ENCODE peak calls at places on chromosomes 7 and 10, in ten cellular contexts. One of them, this sample, is unnamed.
A peak's percentile ranks its signal among the peaks of the same experiment; 100 is the strongest.

GRCh38 chr10:132931258-132931657 is 11.1 kb downstream of the CFAP46 start:
- DNase-seq in CD4-positive, CD25-positive, alpha-beta regulatory T cell: no peak
- DNase-seq in RWPE1: no peak
- DNase-seq in A549: no peak
- DNase-seq in uterus: no peak
- DNase-seq in neural progenitor cell: no peak
- DNase-seq in pancreas: no peak
- DNase-seq in Panc1: no peak
- DNase-seq in sigmoid colon: no peak
- DNase-seq in hepatocyte: no peak
- DNase-seq in this sample: no peak

GRCh38 chr10:17219024-17219423 is 9.0 kb upstream of the VIM start:
- DNase-seq in CD4-positive, CD25-positive, alpha-beta regulatory T cell: no peak
- DNase-seq in RWPE1: no peak
- DNase-seq in A549: no peak
- DNase-seq in uterus: no peak
- DNase-seq in neural progenitor cell: no peak
- DNase-seq in pancreas: no peak
- DNase-seq in Panc1: no peak
- DNase-seq in sigmoid colon: no peak
- DNase-seq in hepatocyte: no peak
- DNase-seq in this sample: no peak

GRCh38 chr10:102240467-102241036 is 760 bp downstream of the PITX3 start:
- DNase-seq in CD4-positive, CD25-positive, alpha-beta regulatory T cell: no peak
- DNase-seq in RWPE1: no peak
- DNase-seq in A549: no peak
- DNase-seq in uterus: peak; percentile 22
- DNase-seq in neural progenitor cell: peak; percentile 52
- DNase-seq in pancreas: peak; percentile 71
- DNase-seq in Panc1: no peak
- DNase-seq in sigmoid colon: no peak
- DNase-seq in hepatocyte: no peak
- DNase-seq in this sample: no peak

GRCh38 chr10:75398630-75399460 is 2.7 kb downstream of the ZNF503 start:
- DNase-seq in CD4-positive, CD25-positive, alpha-beta regulatory T cell: no peak
- DNase-seq in RWPE1: no peak
- DNase-seq in A549: no peak
- DNase-seq in uterus: peak; percentile 59
- DNase-seq in neural progenitor cell: peak; percentile 83
- DNase-seq in pancreas: peak; percentile 90
- DNase-seq in Panc1: no peak
- DNase-seq in sigmoid colon: peak; percentile 81
- DNase-seq in hepatocyte: peak; percentile 46
- DNase-seq in this sample: no peak

GRCh38 chr7:35714862-35715261 is 19.9 kb upstream of the HERPUD2 start:
- DNase-seq in CD4-positive, CD25-positive, alpha-beta regulatory T cell: no peak
- DNase-seq in RWPE1: no peak
- DNase-seq in A549: no peak
- DNase-seq in uterus: no peak
- DNase-seq in neural progenitor cell: no peak
- DNase-seq in pancreas: no peak
- DNase-seq in Panc1: no peak
- DNase-seq in sigmoid colon: no peak
- DNase-seq in hepatocyte: no peak
- DNase-seq in this sample: peak; percentile 29

GRCh38 chr7:92934096-92934495 is 97.7 kb upstream of the CDK6 start:
- DNase-seq in CD4-positive, CD25-positive, alpha-beta regulatory T cell: no peak
- DNase-seq in RWPE1: peak; percentile 48
- DNase-seq in A549: no peak
- DNase-seq in uterus: no peak
- DNase-seq in neural progenitor cell: no peak
- DNase-seq in pancreas: no peak
- DNase-seq in Panc1: no peak
- DNase-seq in sigmoid colon: no peak
- DNase-seq in hepatocyte: peak; percentile 45
- DNase-seq in this sample: peak; percentile 73

GRCh38 chr10:69009360-69009759 is 20.8 kb downstream of the KIFBP start:
- DNase-seq in CD4-positive, CD25-positive, alpha-beta regulatory T cell: no peak
- DNase-seq in RWPE1: no peak
- DNase-seq in A549: no peak
- DNase-seq in uterus: no peak
- DNase-seq in neural progenitor cell: no peak
- DNase-seq in pancreas: no peak
- DNase-seq in Panc1: no peak
- DNase-seq in sigmoid colon: no peak
- DNase-seq in hepatocyte: no peak
- DNase-seq in this sample: no peak

GRCh38 chr10:102394801-102395676 is 466 bp upstream of the NFKB2 start:
- DNase-seq in CD4-positive, CD25-positive, alpha-beta regulatory T cell: peak; percentile 90
- DNase-seq in RWPE1: peak; percentile 95
- DNase-seq in A549: peak; percentile 89
- DNase-seq in uterus: peak; percentile 92
- DNase-seq in neural progenitor cell: peak; percentile 94
- DNase-seq in pancreas: peak; percentile 92
- DNase-seq in Panc1: no peak
- DNase-seq in sigmoid colon: peak; percentile 96
- DNase-seq in hepatocyte: peak; percentile 96
- DNase-seq in this sample: peak; percentile 26

GRCh38 chr10:58637372-58637771 is 124.7 kb downstream of the BICC1 start:
- DNase-seq in CD4-positive, CD25-positive, alpha-beta regulatory T cell: no peak
- DNase-seq in RWPE1: no peak
- DNase-seq in A549: peak; percentile 29
- DNase-seq in uterus: no peak
- DNase-seq in neural progenitor cell: no peak
- DNase-seq in pancreas: no peak
- DNase-seq in Panc1: no peak
- DNase-seq in sigmoid colon: no peak
- DNase-seq in hepatocyte: peak; percentile 59
- DNase-seq in this sample: no peak

GRCh38 chr10:43125881-43126731 is 12.1 kb upstream of the CSGALNACT2 start:
- DNase-seq in CD4-positive, CD25-positive, alpha-beta regulatory T cell: no peak
- DNase-seq in RWPE1: no peak
- DNase-seq in A549: no peak
- DNase-seq in uterus: no peak
- DNase-seq in neural progenitor cell: no peak
- DNase-seq in pancreas: no peak
- DNase-seq in Panc1: no peak
- DNase-seq in sigmoid colon: no peak
- DNase-seq in hepatocyte: no peak
- DNase-seq in this sample: no peak

GRCh38 chr7:25947669-25948516 is 204.1 kb upstream of the NFE2L3 start:
- DNase-seq in CD4-positive, CD25-positive, alpha-beta regulatory T cell: no peak
- DNase-seq in RWPE1: no peak
- DNase-seq in A549: no peak
- DNase-seq in uterus: no peak
- DNase-seq in neural progenitor cell: no peak
- DNase-seq in pancreas: no peak
- DNase-seq in Panc1: no peak
- DNase-seq in sigmoid colon: no peak
- DNase-seq in hepatocyte: no peak
- DNase-seq in this sample: no peak

GRCh38 chr7:100475549-100475948 is 3.5 kb downstream of the TSC22D4 start:
- DNase-seq in CD4-positive, CD25-positive, alpha-beta regulatory T cell: no peak
- DNase-seq in RWPE1: no peak
- DNase-seq in A549: no peak
- DNase-seq in uterus: peak; percentile 48
- DNase-seq in neural progenitor cell: no peak
- DNase-seq in pancreas: no peak
- DNase-seq in Panc1: no peak
- DNase-seq in sigmoid colon: no peak
- DNase-seq in hepatocyte: peak; percentile 58
- DNase-seq in this sample: no peak

GRCh38 chr10:113961261-113961938 is 82.3 kb upstream of the ADRB1 start:
- DNase-seq in CD4-positive, CD25-positive, alpha-beta regulatory T cell: peak; percentile 62
- DNase-seq in RWPE1: no peak
- DNase-seq in A549: no peak
- DNase-seq in uterus: no peak
- DNase-seq in neural progenitor cell: no peak
- DNase-seq in pancreas: no peak
- DNase-seq in Panc1: no peak
- DNase-seq in sigmoid colon: no peak
- DNase-seq in hepatocyte: peak; percentile 32
- DNase-seq in this sample: no peak

GRCh38 chr7:113796557-113796956 is 122.3 kb downstream of the PPP1R3A start:
- DNase-seq in CD4-positive, CD25-positive, alpha-beta regulatory T cell: no peak
- DNase-seq in RWPE1: peak; percentile 14
- DNase-seq in A549: no peak
- DNase-seq in uterus: no peak
- DNase-seq in neural progenitor cell: no peak
- DNase-seq in pancreas: no peak
- DNase-seq in Panc1: no peak
- DNase-seq in sigmoid colon: no peak
- DNase-seq in hepatocyte: no peak
- DNase-seq in this sample: peak; percentile 5

DNA sequence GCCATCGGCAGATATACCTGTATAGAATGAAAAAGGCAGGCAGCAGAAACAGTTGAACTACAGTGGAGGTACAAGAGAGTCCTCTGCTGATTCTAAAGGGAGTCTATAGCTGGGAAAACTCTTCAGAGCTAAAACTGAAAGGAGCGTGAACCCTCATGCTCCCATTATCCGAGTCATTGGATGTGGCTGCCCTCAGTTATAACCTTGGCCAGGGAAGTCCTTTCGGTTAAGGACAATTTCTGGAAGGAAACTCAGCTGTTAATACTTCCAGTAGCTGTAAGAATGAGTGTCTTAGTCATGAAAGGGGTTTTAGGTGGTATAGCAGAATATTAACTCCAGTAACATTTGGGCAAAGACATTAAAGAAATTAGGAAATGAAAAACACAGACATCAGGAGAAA is 14.6 kb upstream of the GNAT3 start:
- DNase-seq in CD4-positive, CD25-positive, alpha-beta regulatory T cell: no peak
- DNase-seq in RWPE1: no peak
- DNase-seq in A549: no peak
- DNase-seq in uterus: no peak
- DNase-seq in neural progenitor cell: no peak
- DNase-seq in pancreas: no peak
- DNase-seq in Panc1: no peak
- DNase-seq in sigmoid colon: no peak
- DNase-seq in hepatocyte: no peak
- DNase-seq in this sample: no peak
- H3K27ac ChIP-seq in CD4-positive, CD25-positive, alpha-beta regulatory T cell: no peak overlapping the region
- H3K27ac ChIP-seq in RWPE1: no peak overlapping the region
- H3K27ac ChIP-seq in A549: no peak overlapping the region
- H3K27ac ChIP-seq in uterus: no peak overlapping the region
- H3K27ac ChIP-seq in neural progenitor cell: no peak overlapping the region
- H3K27ac ChIP-seq in pancreas: no peak overlapping the region
- H3K27ac ChIP-seq in Panc1: no peak overlapping the region
- H3K27ac ChIP-seq in sigmoid colon: no peak overlapping the region
- H3K27ac ChIP-seq in hepatocyte: no peak overlapping the region
- H3K27ac ChIP-seq in this sample: no peak overlapping the region

DNA sequence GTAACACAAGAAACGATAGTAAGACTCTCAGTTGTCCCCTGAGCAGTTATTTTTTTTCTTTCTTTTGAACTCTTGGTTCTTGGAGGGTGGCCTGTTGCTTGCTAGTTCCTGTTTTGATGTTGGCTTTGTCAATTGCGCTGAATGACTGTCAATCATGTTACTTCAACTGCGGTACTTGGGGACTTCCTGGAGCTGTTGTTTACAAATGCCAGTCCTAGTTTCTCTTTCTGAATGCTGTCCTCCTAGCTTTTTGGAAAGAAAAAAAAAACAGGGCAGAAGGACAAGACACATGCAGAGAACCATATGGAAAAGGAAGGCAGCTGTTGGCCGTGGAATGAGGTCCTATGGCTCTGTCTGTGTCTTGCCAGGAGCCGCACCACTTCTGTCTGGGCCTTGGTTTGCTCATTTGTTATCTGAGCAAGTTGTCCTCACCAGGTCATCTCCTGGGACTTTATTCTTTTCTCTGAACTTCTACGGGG is 7.0 kb upstream of the PDCD4 start:
- DNase-seq in CD4-positive, CD25-positive, alpha-beta regulatory T cell: peak; percentile 57
- DNase-seq in RWPE1: no peak
- DNase-seq in A549: no peak
- DNase-seq in uterus: no peak
- DNase-seq in neural progenitor cell: no peak
- DNase-seq in pancreas: no peak
- DNase-seq in Panc1: no peak
- DNase-seq in sigmoid colon: no peak
- DNase-seq in hepatocyte: no peak
- DNase-seq in this sample: no peak
- H3K27ac ChIP-seq in CD4-positive, CD25-positive, alpha-beta regulatory T cell: peak overlapping the region; percentile 97
- H3K27ac ChIP-seq in RWPE1: peak overlapping the region; percentile 86
- H3K27ac ChIP-seq in A549: peak overlapping the region; percentile 75
- H3K27ac ChIP-seq in uterus: peak overlapping the region; percentile 67
- H3K27ac ChIP-seq in neural progenitor cell: no peak overlapping the region
- H3K27ac ChIP-seq in pancreas: peak overlapping the region; percentile 78
- H3K27ac ChIP-seq in Panc1: no peak overlapping the region
- H3K27ac ChIP-seq in sigmoid colon: peak overlapping the region; percentile 81
- H3K27ac ChIP-seq in hepatocyte: peak overlapping the region; percentile 90
- H3K27ac ChIP-seq in this sample: peak overlapping the region; percentile 82

GRCh38 chr10:44203535-44203934 is 181.4 kb downstream of the CXCL12 start:
- DNase-seq in CD4-positive, CD25-positive, alpha-beta regulatory T cell: no peak
- DNase-seq in RWPE1: no peak
- DNase-seq in A549: no peak
- DNase-seq in uterus: no peak
- DNase-seq in neural progenitor cell: no peak
- DNase-seq in pancreas: no peak
- DNase-seq in Panc1: no peak
- DNase-seq in sigmoid colon: no peak
- DNase-seq in hepatocyte: no peak
- DNase-seq in this sample: no peak
- H3K27ac ChIP-seq in CD4-positive, CD25-positive, alpha-beta regulatory T cell: no peak overlapping the region
- H3K27ac ChIP-seq in RWPE1: no peak overlapping the region
- H3K27ac ChIP-seq in A549: no peak overlapping the region
- H3K27ac ChIP-seq in uterus: no peak overlapping the region
- H3K27ac ChIP-seq in neural progenitor cell: no peak overlapping the region
- H3K27ac ChIP-seq in pancreas: no peak overlapping the region
- H3K27ac ChIP-seq in Panc1: no peak overlapping the region
- H3K27ac ChIP-seq in sigmoid colon: no peak overlapping the region
- H3K27ac ChIP-seq in hepatocyte: no peak overlapping the region
- H3K27ac ChIP-seq in this sample: no peak overlapping the region

DNA sequence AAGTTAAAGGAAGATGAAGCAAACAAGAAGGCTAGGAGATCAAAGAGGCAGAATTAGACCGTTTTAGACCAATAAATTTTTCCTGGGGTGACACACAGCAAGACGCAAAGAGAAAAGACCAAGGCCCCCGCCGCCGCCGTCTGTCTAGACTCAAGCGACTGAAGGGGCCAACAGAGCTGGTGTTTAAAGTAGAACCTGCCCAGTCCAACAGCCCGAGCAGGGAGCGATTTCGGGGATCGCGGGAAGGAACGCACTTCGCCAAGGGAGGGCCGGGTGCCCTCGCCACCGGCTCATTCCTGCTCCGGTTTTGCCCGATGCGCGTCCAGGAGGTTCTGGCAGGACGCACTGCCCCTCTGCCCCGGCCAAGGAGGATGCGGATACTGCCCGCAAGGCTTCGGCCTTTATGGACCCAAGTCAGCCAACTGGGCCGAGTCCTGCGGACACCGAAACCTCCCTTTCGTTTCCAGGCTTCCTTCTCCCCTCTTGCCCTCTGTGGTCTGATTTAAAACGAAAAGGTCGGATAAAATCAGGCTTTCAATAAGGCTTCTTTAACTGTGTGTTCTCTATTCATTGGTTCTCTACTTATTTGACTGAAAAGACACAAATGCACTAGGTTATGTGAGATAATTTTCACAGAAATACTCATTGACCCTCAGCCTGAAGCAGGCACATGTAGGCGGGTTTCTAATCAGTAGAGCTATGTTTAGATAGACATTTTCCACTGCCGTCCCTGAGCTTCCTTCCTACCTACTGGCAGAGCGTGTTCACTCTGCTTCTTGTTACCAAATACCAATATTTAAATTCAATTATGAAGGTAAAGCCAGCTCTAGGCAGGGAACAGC is 2.2 kb upstream of the HOXA7 start:
- DNase-seq in CD4-positive, CD25-positive, alpha-beta regulatory T cell: no peak
- DNase-seq in RWPE1: no peak
- DNase-seq in A549: no peak
- DNase-seq in uterus: peak; percentile 22
- DNase-seq in neural progenitor cell: no peak
- DNase-seq in pancreas: peak; percentile 48
- DNase-seq in Panc1: no peak
- DNase-seq in sigmoid colon: peak; percentile 64
- DNase-seq in hepatocyte: no peak
- DNase-seq in this sample: no peak
- H3K27ac ChIP-seq in CD4-positive, CD25-positive, alpha-beta regulatory T cell: no peak overlapping the region
- H3K27ac ChIP-seq in RWPE1: peak overlapping the region; percentile 19
- H3K27ac ChIP-seq in A549: no peak overlapping the region
- H3K27ac ChIP-seq in uterus: no peak overlapping the region
- H3K27ac ChIP-seq in neural progenitor cell: no peak overlapping the region
- H3K27ac ChIP-seq in pancreas: no peak overlapping the region
- H3K27ac ChIP-seq in Panc1: no peak overlapping the region
- H3K27ac ChIP-seq in sigmoid colon: no peak overlapping the region
- H3K27ac ChIP-seq in hepatocyte: no peak overlapping the region
- H3K27ac ChIP-seq in this sample: peak overlapping the region; percentile 93